ENCODE peak calls at places on chromosomes 5 and 9, in four cellular contexts. G is SK-N-SH, P is H9, L is OCI-LY7. O is an unnamed sample.

GRCh38 chr5:61659221-61659696 is 327.2 kb downstream of the ZSWIM6 start:
- DNase-seq in G (no peak), L (no peak), P (peak), O (no peak)

GRCh38 chr9:136587145-136587943 is 41.5 kb upstream of the NOTCH1 start:
- DNase-seq in G (peak), P (peak), L (no peak), O (no peak)

GRCh38 chr9:72534931-72535330 is 13.5 kb downstream of the TMC1 start:
- DNase-seq in P (no peak), L (no peak), G (no peak), O (no peak)

GRCh38 chr9:129262261-129262660 is 84.2 kb upstream of the IER5L start:
- DNase-seq in L (no peak), P (no peak), G (no peak), O (no peak)

GRCh38 chr5:173815571-173815970 is 72.6 kb upstream of the CPEB4 start:
- DNase-seq in L (no peak), G (no peak), P (no peak), O (no peak)

GRCh38 chr9:136603216-136603615 is 57.4 kb upstream of the NOTCH1 start:
- DNase-seq in P (no peak), G (no peak), L (no peak), O (no peak)

GRCh38 chr5:61999371-61999770 is 306.6 kb upstream of the KIF2A start:
- DNase-seq in P (no peak), G (no peak), L (no peak), O (no peak)

GRCh38 chr5:1633605-1634336 is 110.0 kb upstream of the LPCAT1 start:
- DNase-seq in L (peak), G (peak), P (peak), O (peak)

GRCh38 chr9:79883073-79883645 is 311.4 kb downstream of the TLE4 start:
- DNase-seq in G (no peak), P (no peak), L (peak), O (no peak)

GRCh38 chr9:81833563-81834345 is 94.5 kb upstream of the SPATA31D4 start:
- DNase-seq in G (no peak), L (no peak), P (no peak), O (peak)

GRCh38 chr5:10489810-10490426 is 48.2 kb downstream of the ROPN1L start:
- DNase-seq in L (peak), G (no peak), P (no peak), O (no peak)

GRCh38 chr9:4515958-4516375 is 25.7 kb downstream of the SLC1A1 start:
- DNase-seq in L (no peak), P (no peak), G (no peak), O (no peak)

GRCh38 chr5:177133845-177134652 is 476 bp downstream of the NSD1 start:
- DNase-seq in G (peak), L (peak), P (peak), O (peak)

GRCh38 chr5:4205408-4205807 is 609.8 kb downstream of the IRX1 start:
- DNase-seq in P (no peak), L (no peak), G (no peak), O (peak)

GRCh38 chr9:123825337-123825736 is 104.6 kb downstream of the DENND1A start:
- DNase-seq in G (no peak), P (no peak), L (no peak), O (peak)

GRCh38 chr5:73596705-73597328 is 29.2 kb upstream of the ARHGEF28 start:
- DNase-seq in L (peak), P (no peak), G (peak), O (peak)

DNA sequence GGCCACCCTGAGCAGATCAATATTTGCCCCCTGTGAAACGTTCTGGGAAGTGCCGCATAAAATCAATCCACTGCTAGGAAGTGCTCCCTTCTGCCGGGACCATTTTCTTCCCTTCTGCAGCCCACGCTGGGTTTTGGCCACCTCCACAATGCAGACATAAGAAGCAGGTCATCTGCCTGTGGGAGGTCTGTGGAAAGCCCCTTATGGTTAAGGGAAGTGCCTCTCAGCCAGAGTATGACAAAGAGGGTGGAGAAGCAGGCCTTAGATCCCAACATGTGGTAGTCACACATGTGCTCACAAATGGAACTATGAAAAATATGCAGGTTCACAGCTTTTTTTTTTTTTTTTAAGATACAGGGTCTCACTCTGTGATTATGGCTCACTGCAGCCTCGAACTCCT is 82.8 kb downstream of the SLC1A3 start:
- DNase-seq in L (no peak), P (no peak), G (no peak), O (peak)
- H2AFZ ChIP-seq in L (no peak), P (no peak), G (no peak), O (no peak)

DNA sequence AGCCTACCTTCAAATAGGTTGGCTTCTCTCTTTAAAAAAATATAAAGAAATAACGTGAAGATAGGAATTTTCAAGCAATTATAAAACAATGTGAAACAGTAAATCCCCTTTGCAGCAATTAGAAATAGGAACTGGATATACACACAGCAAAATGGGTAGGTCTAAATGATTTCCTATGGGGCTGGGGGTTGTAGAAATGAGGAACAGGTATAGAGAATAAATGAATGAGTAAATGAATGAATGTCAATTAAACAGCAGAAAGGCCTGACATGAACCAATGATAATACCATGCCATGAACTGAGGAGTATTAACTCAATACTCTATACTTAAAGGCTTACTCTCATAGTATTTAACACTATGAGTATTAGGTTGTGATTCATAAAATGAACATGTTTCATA is 21.6 kb downstream of the SSBP2 start:
- DNase-seq in G (no peak), P (no peak), L (no peak), O (no peak)
- H2AFZ ChIP-seq in G (no peak), P (no peak), L (no peak), O (no peak)

GRCh38 chr5:96431376-96432244 is 1.4 kb downstream of the PCSK1 start:
- DNase-seq in G (no peak), L (no peak), P (no peak), O (peak)

GRCh38 chr5:96433066-96433447 is at the start of gene PCSK1:
- DNase-seq in L (no peak), G (peak), P (peak), O (peak)

GRCh38 chr5:96434201-96434645 is 1.2 kb upstream of the PCSK1 start:
- DNase-seq in G (peak), P (peak), L (peak), O (peak)

GRCh38 chr5:96427823-96428222 is 5.2 kb downstream of the PCSK1 start:
- DNase-seq in L (no peak), P (no peak), G (no peak), O (peak)

GRCh38 chr5:96432245-96433065 is 593 bp downstream of the PCSK1 start:
- DNase-seq in G (peak), L (no peak), P (peak), O (peak)
- H2AFZ ChIP-seq in G (no peak), L (no peak), P (peak), O (peak)

GRCh38 chr9:19203058-19203457 is 27.4 kb upstream of the DENND4C start:
- DNase-seq in G (no peak), L (no peak), P (no peak), O (no peak)

GRCh38 chr9:19199012-19199411 is 31.5 kb upstream of the DENND4C start:
- DNase-seq in P (no peak), L (no peak), G (peak), O (no peak)

GRCh38 chr9:19200234-19200633 is 30.3 kb upstream of the DENND4C start:
- DNase-seq in G (no peak), P (no peak), L (no peak), O (no peak)

GRCh38 chr9:19198406-19198805 is 32.1 kb upstream of the DENND4C start:
- DNase-seq in G (no peak), L (no peak), P (no peak), O (no peak)

GRCh38 chr9:19201899-19202891 is 28.3 kb upstream of the DENND4C start:
- DNase-seq in P (peak), L (no peak), G (peak), O (no peak)
- H2AFZ ChIP-seq in P (no peak), L (no peak), G (no peak), O (no peak)

O was measured in astrocyte.